ENCODE peak calls at places on chromosomes 12 and 14, in five cellular contexts. V, E, D, W and C are unnamed samples.

GRCh38 chr12:119988440-119988787 is 622 bp upstream of the BICDL1 start:
- DNase-seq in V (no peak), E (no peak), W (peak), D (no peak), C (no peak)

GRCh38 chr12:42589465-42590323 is at the start of gene PRICKLE1:
- DNase-seq in W (peak), V (peak), D (peak), E (peak), C (peak)

GRCh38 chr12:14384783-14385638 is 19.5 kb downstream of the ATF7IP start:
- DNase-seq in V (peak), D (peak), W (peak), E (peak), C (peak)

GRCh38 chr12:61546296-61546695 is 713.9 kb upstream of the USP15 start:
- DNase-seq in V (no peak), E (no peak), W (no peak), D (no peak), C (no peak)

GRCh38 chr12:69566603-69567002 is 18.7 kb upstream of the CCT2 start:
- DNase-seq in D (no peak), V (no peak), E (no peak), W (no peak), C (no peak)

GRCh38 chr12:110575326-110575725 is 7.8 kb downstream of the PPTC7 start:
- DNase-seq in W (no peak), D (no peak), E (no peak), V (no peak), C (no peak)

GRCh38 chr14:80278293-80279037 is 67.2 kb upstream of the DIO2 start:
- DNase-seq in V (no peak), W (no peak), E (peak), D (no peak), C (no peak)

GRCh38 chr12:51441583-51441982 is 17.0 kb downstream of the SLC4A8 start:
- DNase-seq in V (no peak), E (no peak), W (peak), D (no peak), C (no peak)

GRCh38 chr12:77609016-77609415 is 221.7 kb upstream of the NAV3 start:
- DNase-seq in V (no peak), W (no peak), D (no peak), E (no peak), C (peak)

GRCh38 chr12:79737875-79738718 is 47.3 kb upstream of the PAWR start:
- DNase-seq in D (peak), V (peak), E (peak), W (peak), C (peak)

GRCh38 chr12:98403385-98403784 is 112.0 kb upstream of the TMPO start:
- DNase-seq in V (no peak), E (peak), W (no peak), D (no peak), C (no peak)

GRCh38 chr14:68079941-68080697 is 260.5 kb downstream of the RAD51B start:
- DNase-seq in W (no peak), D (no peak), E (no peak), V (no peak), C (no peak)

GRCh38 chr12:48194780-48195179 is 8.3 kb downstream of the OR10AD1 start:
- DNase-seq in V (no peak), D (no peak), E (no peak), W (no peak), C (no peak)

GRCh38 chr12:28035483-28035882 is 63.0 kb upstream of the PTHLH start:
- DNase-seq in V (no peak), E (peak), W (peak), D (no peak), C (no peak)

GRCh38 chr12:131828671-131829350 is 618 bp downstream of the MMP17 start:
- DNase-seq in E (no peak), D (no peak), W (no peak), V (no peak), C (no peak)

GRCh38 chr12:148676-149416 is 65.1 kb downstream of the SLC6A12 start:
- DNase-seq in D (no peak), E (no peak), W (no peak), V (no peak), C (no peak)

GRCh38 chr14:73786942-73787759 is 64.5 kb upstream of the PTGR2 start:
- DNase-seq in D (no peak), E (peak), V (peak), W (no peak), C (peak)

GRCh38 chr12:13173537-13173936 is 23.0 kb upstream of the EMP1 start:
- DNase-seq in V (no peak), W (peak), D (no peak), E (peak), C (peak)

GRCh38 chr14:76499399-76499798 is 123.5 kb downstream of the ESRRB start:
- DNase-seq in D (no peak), E (no peak), W (no peak), V (no peak), C (no peak)

GRCh38 chr12:12486661-12487240 is 75.9 kb downstream of the DUSP16 start:
- DNase-seq in D (no peak), E (peak), V (no peak), W (peak), C (no peak)

GRCh38 chr14:95182379-95182778 is 25.1 kb upstream of the DICER1 start:
- DNase-seq in W (no peak), E (no peak), V (no peak), D (no peak), C (no peak)

GRCh38 chr14:69877492-69877891 is 1.7 kb upstream of the SMOC1 start:
- DNase-seq in V (no peak), W (peak), E (peak), D (no peak), C (peak)

GRCh38 chr14:104932676-104933631 is 8.3 kb downstream of the PLD4 start:
- DNase-seq in D (peak), E (peak), V (peak), W (peak), C (peak)

GRCh38 chr12:62613092-62613491 is 146.5 kb downstream of the MON2 start:
- DNase-seq in V (no peak), W (no peak), E (no peak), D (no peak), C (no peak)

GRCh38 chr12:65779091-65779642 is 45.1 kb upstream of the HMGA2 start:
- DNase-seq in V (no peak), D (peak), E (peak), W (peak), C (no peak)

GRCh38 chr14:22188346-22188745 is 400.7 kb downstream of the DAD1 start:
- DNase-seq in D (no peak), W (no peak), E (no peak), V (no peak), C (no peak)